ENCODE peak calls at places on chromosomes 11 and 22, in five cellular contexts. One of them, this sample, is unnamed.

GRCh38 chr22:44210721-44211120 is 30.0 kb downstream of the PARVG start:
- DNase-seq in GM12878: no peak
- DNase-seq in K562: no peak
- DNase-seq in GM12891: no peak
- DNase-seq in HepG2: no peak
- DNase-seq in this sample: no peak

GRCh38 chr11:131066551-131066950 is 150.3 kb upstream of the SNX19 start:
- DNase-seq in HepG2: no peak
- DNase-seq in GM12891: no peak
- DNase-seq in GM12878: no peak
- DNase-seq in K562: no peak
- DNase-seq in this sample: no peak

GRCh38 chr11:8983552-8983951 is 19.3 kb upstream of the TMEM9B start:
- DNase-seq in GM12891: no peak
- DNase-seq in K562: no peak
- DNase-seq in GM12878: no peak
- DNase-seq in HepG2: no peak
- DNase-seq in this sample: no peak

GRCh38 chr22:45608763-45609180 is 62.9 kb upstream of the ATXN10 start:
- DNase-seq in GM12891: no peak
- DNase-seq in K562: no peak
- DNase-seq in GM12878: no peak
- DNase-seq in HepG2: no peak
- DNase-seq in this sample: no peak

GRCh38 chr11:11468919-11469318 is 115.9 kb upstream of the CSNK2A3 start:
- DNase-seq in HepG2: no peak
- DNase-seq in K562: no peak
- DNase-seq in GM12891: no peak
- DNase-seq in GM12878: no peak
- DNase-seq in this sample: no peak

GRCh38 chr22:46618104-46618647 is 2.0 kb upstream of the GRAMD4 start:
- DNase-seq in GM12878: no peak
- DNase-seq in K562: no peak
- DNase-seq in HepG2: no peak
- DNase-seq in GM12891: no peak
- DNase-seq in this sample: no peak

GRCh38 chr11:124882339-124883071 is 15.2 kb downstream of the ROBO4 start:
- DNase-seq in K562: no peak
- DNase-seq in HepG2: peak
- DNase-seq in GM12891: no peak
- DNase-seq in GM12878: no peak
- DNase-seq in this sample: no peak

GRCh38 chr11:118341749-118342489 is 586 bp downstream of the CD3D start:
- DNase-seq in K562: no peak
- DNase-seq in HepG2: peak
- DNase-seq in GM12878: no peak
- DNase-seq in GM12891: no peak
- DNase-seq in this sample: no peak

GRCh38 chr22:29617922-29618629 is 14.6 kb downstream of the NF2 start:
- DNase-seq in HepG2: no peak
- DNase-seq in K562: no peak
- DNase-seq in GM12891: no peak
- DNase-seq in GM12878: no peak
- DNase-seq in this sample: no peak

GRCh38 chr11:113556036-113556435 is 80.8 kb upstream of the DRD2 start:
- DNase-seq in HepG2: no peak
- DNase-seq in GM12878: no peak
- DNase-seq in K562: no peak
- DNase-seq in GM12891: no peak
- DNase-seq in this sample: no peak

GRCh38 chr11:120867988-120868387 is 155.9 kb upstream of the TBCEL start:
- DNase-seq in GM12891: no peak
- DNase-seq in HepG2: no peak
- DNase-seq in GM12878: no peak
- DNase-seq in K562: no peak
- DNase-seq in this sample: no peak

GRCh38 chr11:131511794-131512193 is 141.4 kb downstream of the NTM start:
- DNase-seq in K562: peak
- DNase-seq in GM12878: no peak
- DNase-seq in GM12891: peak
- DNase-seq in HepG2: peak
- DNase-seq in this sample: peak

GRCh38 chr22:49405590-49405989 is 422.1 kb downstream of the BRD1 start:
- DNase-seq in HepG2: no peak
- DNase-seq in K562: no peak
- DNase-seq in GM12891: no peak
- DNase-seq in GM12878: no peak
- DNase-seq in this sample: no peak

GRCh38 chr22:47175151-47175760 is 412.8 kb downstream of the TBC1D22A start:
- DNase-seq in GM12891: no peak
- DNase-seq in GM12878: no peak
- DNase-seq in K562: no peak
- DNase-seq in HepG2: no peak
- DNase-seq in this sample: no peak

GRCh38 chr11:79062814-79063762 is 377.7 kb downstream of the TENM4 start:
- DNase-seq in K562: peak
- DNase-seq in GM12891: no peak
- DNase-seq in HepG2: peak
- DNase-seq in GM12878: no peak
- DNase-seq in this sample: no peak

GRCh38 chr22:29208502-29208862 is 2.8 kb downstream of the EMID1 start:
- DNase-seq in GM12878: no peak
- DNase-seq in GM12891: no peak
- DNase-seq in HepG2: no peak
- DNase-seq in K562: no peak
- DNase-seq in this sample: no peak

GRCh38 chr11:58963551-58964075 is 24.3 kb downstream of the GLYATL1 start:
- DNase-seq in K562: peak
- DNase-seq in HepG2: no peak
- DNase-seq in GM12878: no peak
- DNase-seq in GM12891: no peak
- DNase-seq in this sample: no peak

GRCh38 chr11:120462825-120463224 is 48.7 kb upstream of the GRIK4 start:
- DNase-seq in GM12891: no peak
- DNase-seq in K562: no peak
- DNase-seq in GM12878: no peak
- DNase-seq in HepG2: no peak
- DNase-seq in this sample: no peak

GRCh38 chr11:127252321-127252720 is 251.8 kb upstream of the KIRREL3 start:
- DNase-seq in K562: no peak
- DNase-seq in GM12878: no peak
- DNase-seq in HepG2: no peak
- DNase-seq in GM12891: no peak
- DNase-seq in this sample: no peak

GRCh38 chr22:26460202-26460601 is 23.4 kb downstream of the HPS4 start:
- DNase-seq in GM12891: no peak
- DNase-seq in HepG2: no peak
- DNase-seq in GM12878: no peak
- DNase-seq in K562: no peak
- DNase-seq in this sample: no peak

GRCh38 chr11:28860898-28861297 is 752.7 kb downstream of the METTL15 start:
- DNase-seq in K562: no peak
- DNase-seq in GM12891: no peak
- DNase-seq in GM12878: no peak
- DNase-seq in HepG2: no peak
- DNase-seq in this sample: no peak

GRCh38 chr11:78630561-78631303 is 56.1 kb upstream of the NARS2 start:
- DNase-seq in GM12891: no peak
- DNase-seq in HepG2: no peak
- DNase-seq in GM12878: no peak
- DNase-seq in K562: no peak
- DNase-seq in this sample: no peak

GRCh38 chr11:2825886-2826678 is 59.5 kb downstream of the CDKN1C start:
- DNase-seq in GM12878: no peak
- DNase-seq in HepG2: peak
- DNase-seq in K562: no peak
- DNase-seq in GM12891: no peak
- DNase-seq in this sample: no peak

GRCh38 chr11:12392672-12393071 is 15.3 kb downstream of the PARVA start:
- DNase-seq in GM12891: no peak
- DNase-seq in K562: no peak
- DNase-seq in GM12878: no peak
- DNase-seq in HepG2: no peak
- DNase-seq in this sample: no peak

GRCh38 chr11:111253630-111254029 is 8.1 kb downstream of the POU2AF2 start:
- DNase-seq in K562: no peak
- DNase-seq in GM12878: no peak
- DNase-seq in HepG2: no peak
- DNase-seq in GM12891: no peak
- DNase-seq in this sample: no peak

GRCh38 chr11:19200410-19201201 is 1.2 kb downstream of the CSRP3 start:
- DNase-seq in HepG2: no peak
- DNase-seq in K562: no peak
- DNase-seq in GM12891: no peak
- DNase-seq in GM12878: no peak
- DNase-seq in this sample: no peak

GRCh38 chr11:113293936-113294335 is 20.4 kb upstream of the TTC12 start:
- DNase-seq in GM12878: no peak
- DNase-seq in GM12891: no peak
- DNase-seq in HepG2: no peak
- DNase-seq in K562: no peak
- DNase-seq in this sample: no peak

GRCh38 chr22:20239951-20240773 is 28.0 kb downstream of the RTN4R start:
- DNase-seq in K562: peak
- DNase-seq in HepG2: no peak
- DNase-seq in GM12891: no peak
- DNase-seq in GM12878: no peak
- DNase-seq in this sample: no peak

GRCh38 chr11:69542314-69543168 is 61.1 kb downstream of the LINC01488 start:
- DNase-seq in GM12891: no peak
- DNase-seq in K562: no peak
- DNase-seq in GM12878: no peak
- DNase-seq in HepG2: no peak
- DNase-seq in this sample: no peak

GRCh38 chr22:30318773-30319419 is 7.8 kb downstream of the TBC1D10A start:
- DNase-seq in K562: no peak
- DNase-seq in GM12878: no peak
- DNase-seq in GM12891: no peak
- DNase-seq in HepG2: no peak
- DNase-seq in this sample: no peak

GRCh38 chr11:1870326-1870696 is 17.4 kb downstream of the LSP1 start:
- DNase-seq in GM12891: no peak
- DNase-seq in GM12878: no peak
- DNase-seq in HepG2: no peak
- DNase-seq in K562: no peak
- DNase-seq in this sample: no peak

GRCh38 chr11:30468881-30469280 is 117.3 kb downstream of the MPPED2 start:
- DNase-seq in GM12878: no peak
- DNase-seq in K562: no peak
- DNase-seq in HepG2: no peak
- DNase-seq in GM12891: no peak
- DNase-seq in this sample: no peak

GRCh38 chr11:100735949-100736675 is 49.0 kb downstream of the ARHGAP42 start:
- DNase-seq in HepG2: no peak
- DNase-seq in K562: no peak
- DNase-seq in GM12878: no peak
- DNase-seq in GM12891: no peak
- DNase-seq in this sample: no peak

GRCh38 chr11:132402056-132402684 is 1031.8 kb downstream of the NTM start:
- DNase-seq in GM12891: peak
- DNase-seq in K562: peak
- DNase-seq in GM12878: peak
- DNase-seq in HepG2: no peak
- DNase-seq in this sample: peak

GRCh38 chr22:17910561-17911311 is 113.6 kb downstream of the MICAL3 start:
- DNase-seq in K562: peak
- DNase-seq in GM12878: no peak
- DNase-seq in GM12891: no peak
- DNase-seq in HepG2: no peak
- DNase-seq in this sample: no peak

DNA sequence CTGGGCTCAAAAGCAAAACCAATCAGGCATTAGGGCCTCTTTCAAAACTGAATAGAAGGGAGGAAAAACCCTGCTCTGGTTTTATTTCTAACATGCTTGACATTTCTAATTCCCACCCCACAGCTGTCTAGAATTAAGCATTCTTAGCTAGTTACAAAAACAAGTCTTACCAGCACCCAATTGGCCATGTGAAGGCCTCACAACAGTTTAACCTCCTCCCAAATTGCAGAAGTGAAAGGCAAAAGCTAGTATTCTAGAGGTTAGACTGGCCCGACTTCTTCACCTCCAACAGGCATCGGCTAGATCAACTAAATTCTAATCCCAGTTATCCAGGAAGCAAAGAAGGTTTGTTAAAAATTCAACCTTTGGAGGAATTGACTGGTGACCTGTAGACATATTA is 6.5 kb downstream of the SF1 start:
- DNase-seq in K562: no peak
- DNase-seq in GM12878: no peak
- DNase-seq in GM12891: no peak
- DNase-seq in HepG2: no peak
- DNase-seq in this sample: no peak
- TF ChIP-seq TAF1 in K562: no peak
- TF ChIP-seq TAF1 in GM12878: no peak
- TF ChIP-seq TAF1 in GM12891: no peak
- TF ChIP-seq TAF1 in HepG2: no peak
- TF ChIP-seq TAF1 in this sample: no peak

GRCh38 chr11:75428301-75428724 is 4.7 kb downstream of the KLHL35 start:
- DNase-seq in K562: no peak
- DNase-seq in GM12878: no peak
- DNase-seq in HepG2: peak
- DNase-seq in GM12891: peak
- DNase-seq in this sample: peak
- TF ChIP-seq POLR2AphosphoS5 in K562: no peak
- TF ChIP-seq POLR2AphosphoS5 in GM12878: no peak
- TF ChIP-seq POLR2AphosphoS5 in HepG2: no peak
- TF ChIP-seq POLR2AphosphoS5 in GM12891: no peak
- TF ChIP-seq POLR2AphosphoS5 in this sample: no peak

GRCh38 chr11:63179446-63180068 is 35.5 kb upstream of the SLC22A24 start:
- DNase-seq in GM12891: no peak
- DNase-seq in HepG2: no peak
- DNase-seq in K562: no peak
- DNase-seq in GM12878: no peak
- DNase-seq in this sample: no peak

GRCh38 chr11:63177872-63178271 is 33.9 kb upstream of the SLC22A24 start:
- DNase-seq in K562: no peak
- DNase-seq in GM12878: no peak
- DNase-seq in HepG2: no peak
- DNase-seq in GM12891: no peak
- DNase-seq in this sample: no peak

DNA sequence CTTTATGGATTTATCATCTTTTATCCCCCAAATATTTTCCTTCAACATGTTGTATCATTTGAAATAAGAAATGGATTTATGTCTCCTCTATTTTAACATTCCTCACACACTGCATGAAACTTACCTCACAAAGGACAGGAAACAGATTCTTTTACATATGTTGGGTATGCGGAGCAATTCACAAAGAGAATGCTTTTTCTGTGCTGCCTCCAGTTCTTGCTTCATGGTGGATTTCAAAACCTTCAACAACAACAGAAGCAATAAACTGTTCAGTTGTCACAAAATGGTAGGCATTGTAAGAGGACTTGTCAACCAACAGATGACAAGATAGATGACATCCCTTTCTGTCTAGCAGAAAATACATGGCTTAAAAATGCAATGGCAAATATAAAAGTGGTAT is 36.5 kb upstream of the SLC22A24 start:
- DNase-seq in K562: no peak
- DNase-seq in HepG2: no peak
- DNase-seq in GM12878: no peak
- DNase-seq in GM12891: no peak
- DNase-seq in this sample: no peak
- TF ChIP-seq POLR2A in K562: no peak
- TF ChIP-seq POLR2A in HepG2: no peak
- TF ChIP-seq POLR2A in GM12878: no peak
- TF ChIP-seq POLR2A in GM12891: no peak
- TF ChIP-seq POLR2A in this sample: no peak

GRCh38 chr11:46330887-46331652 is 16.2 kb upstream of the DGKZ start:
- DNase-seq in GM12891: no peak
- DNase-seq in K562: no peak
- DNase-seq in GM12878: no peak
- DNase-seq in HepG2: no peak
- DNase-seq in this sample: no peak
- TF ChIP-seq TAF1 in GM12891: no peak
- TF ChIP-seq TAF1 in K562: no peak
- TF ChIP-seq TAF1 in GM12878: no peak
- TF ChIP-seq TAF1 in HepG2: no peak
- TF ChIP-seq TAF1 in this sample: no peak

This sample was measured in GM12892.